ENCODE peak calls at places on chromosomes 11 and 22, in eight cellular contexts. C is stimulated activated CD8-positive, alpha-beta memory T cell treated with anti-CD3 and anti-CD28 coated beads, Interleukin-7, amount 100 ng/mL, for 1 hour; A is RPMI8226; W is stimulated activated CD4-positive, alpha-beta T cell treated with anti-CD3 and anti-CD28 coated beads, TNF-alpha, amount 100 ng/mL, for 4 hours; E is IMR-90; Q is WTC11; Y is Daoy; P is activated CD4-positive, alpha-beta memory T cell treated with anti-CD3 and anti-CD28 coated beads, Interleukin-2, amount 10 ng/mL, durations not matched to agents 7 days and 5 days. T is an unnamed sample.

GRCh38 chr11:47669856-47670255 is 27.5 kb upstream of the MTCH2 start:
- DNase-seq in C (no peak), A (no peak), W (no peak), E (no peak), Q (no peak), Y (no peak), P (no peak), T (no peak)

GRCh38 chr11:3855808-3856491 is 486 bp downstream of the STIM1 start:
- DNase-seq in C (no peak), A (peak; percentile 48), W (no peak), E (no peak), Q (peak; percentile 57), Y (peak; percentile 43), P (peak; percentile 67), T (peak; percentile 52)

GRCh38 chr11:88555829-88556202 is 218.3 kb upstream of the CTSC start:
- DNase-seq in C (no peak), A (no peak), W (no peak), E (peak; percentile 36), Q (no peak), Y (peak; percentile 5), P (no peak), T (no peak)

GRCh38 chr11:22392561-22392960 is 54.4 kb downstream of the SLC17A6 start:
- DNase-seq in C (no peak), A (no peak), W (no peak), E (no peak), Q (no peak), Y (peak; percentile 3), P (no peak), T (no peak)

GRCh38 chr11:13993096-13993760 is 30.7 kb downstream of the SPON1 start:
- DNase-seq in C (no peak), A (no peak), W (no peak), E (no peak), Q (no peak), Y (no peak), P (no peak), T (no peak)

GRCh38 chr11:20031155-20032001 is 128.9 kb downstream of the DBX1 start:
- DNase-seq in C (no peak), A (no peak), W (no peak), E (peak; percentile 95), Q (no peak), Y (peak; percentile 88), P (no peak), T (peak; percentile 93)

GRCh38 chr11:9601041-9601875 is 27.8 kb downstream of the WEE1 start:
- DNase-seq in C (peak; percentile 20), A (peak; percentile 89), W (no peak), E (peak; percentile 89), Q (peak; percentile 36), Y (peak; percentile 90), P (peak; percentile 83), T (peak; percentile 94)

GRCh38 chr11:92589512-92589911 is 364.9 kb downstream of the FAT3 start:
- DNase-seq in C (no peak), A (no peak), W (no peak), E (no peak), Q (no peak), Y (no peak), P (no peak), T (no peak)

GRCh38 chr11:130214861-130215530 is 55.4 kb downstream of the ST14 start:
- DNase-seq in C (no peak), A (no peak), W (no peak), E (no peak), Q (peak; percentile 3), Y (no peak), P (peak; percentile 12), T (no peak)

GRCh38 chr11:63920870-63921417 is 4.0 kb upstream of the RCOR2 start:
- DNase-seq in C (no peak), A (no peak), W (no peak), E (no peak), Q (peak; percentile 91), Y (no peak), P (no peak), T (peak; percentile 79)

GRCh38 chr22:29148036-29148435 is 57.7 kb upstream of the EMID1 start:
- DNase-seq in C (no peak), A (no peak), W (no peak), E (no peak), Q (no peak), Y (no peak), P (no peak), T (no peak)

GRCh38 chr11:73295259-73295995 is 12.6 kb upstream of the ARHGEF17 start:
- DNase-seq in C (no peak), A (peak; percentile 84), W (peak; percentile 60), E (peak; percentile 91), Q (peak; percentile 92), Y (peak; percentile 83), P (peak; percentile 81), T (peak; percentile 89)

GRCh38 chr11:10488121-10488580 is 33.1 kb downstream of the AMPD3 start:
- DNase-seq in C (no peak), A (no peak), W (no peak), E (peak; percentile 11), Q (no peak), Y (peak; percentile 37), P (no peak), T (peak; percentile 52)

GRCh38 chr22:24681236-24681635 is 78.2 kb downstream of the GGT1 start:
- DNase-seq in C (no peak), A (no peak), W (no peak), E (peak; percentile 93), Q (no peak), Y (no peak), P (no peak), T (no peak)

GRCh38 chr22:37054078-37054440 is 2.5 kb downstream of the KCTD17 start:
- DNase-seq in C (no peak), A (no peak), W (no peak), E (no peak), Q (no peak), Y (no peak), P (no peak), T (no peak)

GRCh38 chr11:37142591-37142990 is 544.6 kb upstream of the RAG2 start:
- DNase-seq in C (no peak), A (no peak), W (no peak), E (no peak), Q (no peak), Y (no peak), P (no peak), T (no peak)

GRCh38 chr11:118928870-118929495 is 3.3 kb upstream of the BCL9L start:
- DNase-seq in C (no peak), A (peak; percentile 59), W (no peak), E (peak; percentile 41), Q (no peak), Y (peak; percentile 53), P (no peak), T (peak; percentile 93)

GRCh38 chr11:67272327-67273259 is 6.3 kb downstream of the GRK2 start:
- DNase-seq in C (no peak), A (no peak), W (no peak), E (no peak), Q (no peak), Y (no peak), P (peak; percentile 45), T (no peak)

GRCh38 chr22:29972121-29972520 is 89.1 kb downstream of the MTMR3 start:
- DNase-seq in C (no peak), A (no peak), W (no peak), E (no peak), Q (no peak), Y (no peak), P (no peak), T (no peak)

GRCh38 chr22:20297414-20298109 is 22.3 kb downstream of the DGCR6L start:
- DNase-seq in C (no peak), A (no peak), W (no peak), E (no peak), Q (no peak), Y (no peak), P (no peak), T (no peak)

GRCh38 chr11:71078482-71078881 is 173.9 kb downstream of the SHANK2 start:
- DNase-seq in C (no peak), A (peak; percentile 30), W (no peak), E (no peak), Q (no peak), Y (peak; percentile 43), P (no peak), T (peak; percentile 71)

GRCh38 chr11:71307811-71308645 is 55.7 kb upstream of the SHANK2 start:
- DNase-seq in C (no peak), A (no peak), W (no peak), E (no peak), Q (no peak), Y (no peak), P (no peak), T (no peak)

GRCh38 chr11:44946268-44946667 is 4.4 kb downstream of the TP53I11 start:
- DNase-seq in C (no peak), A (no peak), W (no peak), E (no peak), Q (no peak), Y (no peak), P (no peak), T (no peak)

T was measured in mesendoderm.